ENCODE peak calls at places on chromosomes 3 and 15, in seven cellular contexts. B, G, F, U, S, L and E are unnamed samples. For H3K4me1, the result is how much of the 10 kb centered on the place peaks cover.

GRCh38 chr3:170356596-170357175 is 829 bp upstream of the SKIL start:
- DNase-seq in L (no peak), U (peak), B (no peak), F (no peak), G (peak), S (peak), E (peak)

GRCh38 chr3:99638244-99638948 is at the start of gene COL8A1:
- DNase-seq in S (no peak), L (no peak), G (no peak), B (no peak), U (no peak), F (no peak), E (no peak)

GRCh38 chr3:45583021-45583851 is 11.3 kb upstream of the LIMD1 start:
- DNase-seq in S (no peak), U (no peak), B (peak), G (peak), F (no peak), L (no peak), E (no peak)

GRCh38 chr3:169667380-169667671 is 3.8 kb upstream of the MECOM start:
- DNase-seq in U (no peak), L (no peak), S (no peak), F (no peak), B (peak), G (no peak), E (no peak)

GRCh38 chr3:180341516-180341915 is 260.4 kb upstream of the TTC14 start:
- DNase-seq in S (no peak), B (no peak), G (no peak), L (no peak), U (no peak), F (no peak), E (no peak)

GRCh38 chr3:158522737-158523136 is 48.3 kb upstream of the MLF1 start:
- DNase-seq in G (no peak), B (no peak), F (no peak), S (no peak), U (no peak), L (no peak), E (no peak)

GRCh38 chr3:132394334-132394733 is 23.0 kb upstream of the DNAJC13 start:
- DNase-seq in G (no peak), L (no peak), F (no peak), B (peak), S (no peak), U (no peak), E (no peak)

GRCh38 chr3:139935071-139935865 is at the start of gene CLSTN2:
- DNase-seq in B (peak), S (no peak), L (no peak), U (no peak), G (no peak), F (no peak), E (peak)

GRCh38 chr3:47617061-47618010 is 38.7 kb upstream of the CSPG5 start:
- DNase-seq in U (no peak), S (no peak), G (peak), L (no peak), F (no peak), B (no peak), E (no peak)

GRCh38 chr3:9809615-9810356 is at the start of gene TTLL3:
- DNase-seq in G (no peak), F (no peak), B (peak), L (no peak), U (no peak), S (no peak), E (no peak)

GRCh38 chr15:67409175-67409574 is 111.8 kb upstream of the C15orf61 start:
- DNase-seq in B (no peak), G (no peak), L (no peak), F (no peak), S (no peak), U (peak), E (no peak)

GRCh38 chr3:13217736-13218540 is 144.7 kb upstream of the IQSEC1 start:
- DNase-seq in L (no peak), F (peak), U (no peak), S (peak), B (no peak), G (peak), E (peak)

GRCh38 chr15:67124111-67124510 is 58.7 kb downstream of the SMAD3 start:
- DNase-seq in B (no peak), S (no peak), L (no peak), U (no peak), G (no peak), F (no peak), E (no peak)

GRCh38 chr3:149307435-149307783 is 26.0 kb downstream of the TM4SF18 start:
- DNase-seq in U (no peak), L (no peak), B (no peak), S (no peak), F (no peak), G (no peak), E (no peak)

GRCh38 chr3:100407164-100407563 is 5.8 kb downstream of the LNP1 start:
- DNase-seq in L (no peak), G (no peak), B (no peak), F (no peak), S (no peak), U (no peak), E (no peak)

GRCh38 chr3:188832961-188833615 is 338.7 kb upstream of the TPRG1 start:
- DNase-seq in U (no peak), S (no peak), L (no peak), B (no peak), G (no peak), F (no peak), E (no peak)

GRCh38 chr3:100463002-100463401 is 29.4 kb upstream of the TMEM45A start:
- DNase-seq in F (peak), L (peak), S (no peak), B (peak), U (peak), G (peak), E (no peak)

GRCh38 chr3:51617597-51617996 is 53.5 kb upstream of the TEX264 start:
- DNase-seq in F (no peak), U (no peak), G (no peak), L (no peak), S (no peak), B (no peak), E (no peak)

GRCh38 chr3:197749315-197749600 is 425 bp upstream of the FYTTD1 start:
- DNase-seq in G (no peak), F (peak), U (peak), B (peak), S (no peak), L (no peak), E (no peak)

GRCh38 chr3:484302-484701 is 287.7 kb downstream of the CHL1 start:
- DNase-seq in L (no peak), S (no peak), B (no peak), U (no peak), G (no peak), F (no peak), E (no peak)

GRCh38 chr3:197522881-197523342 is 32.9 kb downstream of the BDH1 start:
- DNase-seq in B (no peak), F (no peak), G (no peak), S (no peak), L (no peak), U (no peak), E (no peak)

GRCh38 chr3:9715764-9716437 is 12.3 kb downstream of the CPNE9 start:
- DNase-seq in G (peak), B (no peak), U (peak), L (no peak), F (peak), S (no peak), E (no peak)

GRCh38 chr3:101556064-101556463 is 5.6 kb upstream of the TRMT10C start:
- DNase-seq in L (no peak), G (no peak), U (no peak), F (no peak), S (no peak), B (no peak), E (no peak)

GRCh38 chr15:89017370-89018066 is 70.7 kb upstream of the ABHD2 start:
- DNase-seq in U (peak), B (peak), G (peak), L (peak), F (peak), S (peak), E (peak)

GRCh38 chr3:99286266-99286845 is 352.0 kb upstream of the COL8A1 start:
- DNase-seq in F (peak), G (no peak), S (no peak), L (no peak), U (no peak), B (no peak), E (no peak)

GRCh38 chr15:63487076-63487757 is 17.2 kb upstream of the USP3 start:
- DNase-seq in F (peak), G (peak), U (peak), L (no peak), S (peak), B (peak), E (no peak)

DNA sequence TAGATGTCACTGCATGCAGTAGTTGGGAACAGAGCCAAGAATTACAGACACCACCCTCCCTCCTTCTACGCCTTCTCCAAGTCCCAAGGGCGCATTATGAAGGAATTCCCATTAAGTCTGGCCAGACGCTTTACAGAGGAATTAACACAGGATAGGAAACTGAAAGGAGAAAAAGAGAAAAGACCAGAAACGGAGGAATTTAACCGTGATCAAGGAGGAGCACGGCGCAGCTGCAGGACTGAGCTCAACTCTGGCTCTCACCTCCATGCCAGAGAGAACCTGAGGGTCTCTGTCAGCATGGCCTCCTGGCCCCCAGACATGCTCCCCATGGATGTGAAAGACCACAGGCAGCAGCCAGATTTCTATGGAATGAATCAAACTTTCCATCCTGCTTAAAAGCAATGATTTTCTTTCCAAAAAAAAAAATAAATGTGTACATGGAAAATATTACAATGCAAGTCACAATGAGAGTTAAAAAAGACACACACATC is 13.7 kb downstream of the ATP10A start:
- DNase-seq in L (no peak), G (no peak), B (peak), S (no peak), F (no peak), U (no peak), E (no peak)
- TF ChIP-seq YY1 in L (no peak), G (no peak), B (no peak), S (no peak), F (no peak), U (no peak), E (no peak)

DNA sequence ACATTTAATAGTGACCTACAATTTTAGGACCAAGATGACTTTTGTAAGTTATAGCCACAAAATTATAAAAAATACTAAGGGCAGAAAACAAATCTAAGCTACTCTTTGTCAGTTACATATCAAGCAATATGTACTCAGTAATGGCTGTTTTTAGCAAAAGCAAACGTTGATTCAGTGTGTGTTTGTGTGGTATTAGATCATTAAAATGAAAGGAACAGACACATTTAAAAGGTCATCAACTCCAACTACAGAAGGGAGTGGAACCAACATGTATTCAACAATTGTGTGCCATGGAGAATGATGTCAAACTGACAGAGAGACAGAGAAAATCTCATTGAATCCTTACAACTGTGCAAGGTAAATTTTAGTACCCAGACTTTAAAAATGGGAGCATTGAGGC is 268.8 kb upstream of the STT3B start:
- DNase-seq in U (no peak), S (no peak), G (peak), L (no peak), B (no peak), F (no peak), E (no peak)
- H3K9ac ChIP-seq in U (no peak), S (no peak), G (no peak), L (no peak), B (no peak), F (no peak), E (no peak)

GRCh38 chr3:16513141-16514020 is at the start of gene RFTN1:
- DNase-seq in L (no peak), F (no peak), G (no peak), U (no peak), B (peak), S (no peak), E (no peak)
- H3K4me1 ChIP-seq in L (under half), F (under half), G (under half), U (under half), B (under half), S (under half), E (under half)

GRCh38 chr3:186365202-186365974 is 3.4 kb upstream of the DGKG start:
- DNase-seq in B (no peak), U (no peak), F (no peak), G (no peak), L (no peak), S (no peak), E (no peak)
- TF ChIP-seq YY1 in B (no peak), U (no peak), F (no peak), G (no peak), L (no peak), S (no peak), E (no peak)

DNA sequence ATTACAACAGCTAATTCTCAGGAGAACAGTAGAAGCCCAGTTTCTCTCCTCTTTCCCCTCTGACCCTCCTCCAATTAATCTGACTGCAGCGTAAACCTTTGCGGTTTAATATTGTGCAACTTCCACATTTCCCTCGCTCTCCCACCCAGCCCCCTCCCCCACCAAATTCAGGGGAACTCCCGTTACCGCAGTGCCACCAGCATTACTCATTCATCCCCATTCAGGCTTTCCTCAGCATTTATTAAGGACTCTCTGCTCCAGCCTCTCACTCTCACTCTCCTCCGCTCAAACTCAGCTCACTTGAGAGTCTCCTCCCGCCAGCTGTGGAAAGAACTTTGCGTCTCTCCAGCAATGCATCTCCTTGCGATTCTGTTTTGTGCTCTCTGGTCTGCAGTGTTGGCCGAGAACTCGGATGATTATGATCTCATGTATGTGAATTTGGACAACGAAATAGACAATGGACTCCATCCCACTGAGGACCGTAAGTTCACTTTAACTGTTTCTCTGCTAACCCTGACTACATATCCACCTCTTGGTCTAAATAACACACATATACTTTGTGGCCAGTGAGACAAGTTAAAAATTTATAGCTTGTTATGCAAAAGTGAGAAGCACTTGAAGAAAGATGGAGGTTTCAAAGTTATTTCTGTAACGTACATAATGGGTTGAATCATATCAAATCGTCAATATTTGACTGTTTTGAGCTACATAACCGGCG is at the start of gene PTX3:
- DNase-seq in F (no peak), G (no peak), L (no peak), S (no peak), B (peak), U (no peak), E (peak)
- H3K9ac ChIP-seq in F (no peak), G (no peak), L (no peak), S (peak), B (peak), U (peak), E (peak)

DNA sequence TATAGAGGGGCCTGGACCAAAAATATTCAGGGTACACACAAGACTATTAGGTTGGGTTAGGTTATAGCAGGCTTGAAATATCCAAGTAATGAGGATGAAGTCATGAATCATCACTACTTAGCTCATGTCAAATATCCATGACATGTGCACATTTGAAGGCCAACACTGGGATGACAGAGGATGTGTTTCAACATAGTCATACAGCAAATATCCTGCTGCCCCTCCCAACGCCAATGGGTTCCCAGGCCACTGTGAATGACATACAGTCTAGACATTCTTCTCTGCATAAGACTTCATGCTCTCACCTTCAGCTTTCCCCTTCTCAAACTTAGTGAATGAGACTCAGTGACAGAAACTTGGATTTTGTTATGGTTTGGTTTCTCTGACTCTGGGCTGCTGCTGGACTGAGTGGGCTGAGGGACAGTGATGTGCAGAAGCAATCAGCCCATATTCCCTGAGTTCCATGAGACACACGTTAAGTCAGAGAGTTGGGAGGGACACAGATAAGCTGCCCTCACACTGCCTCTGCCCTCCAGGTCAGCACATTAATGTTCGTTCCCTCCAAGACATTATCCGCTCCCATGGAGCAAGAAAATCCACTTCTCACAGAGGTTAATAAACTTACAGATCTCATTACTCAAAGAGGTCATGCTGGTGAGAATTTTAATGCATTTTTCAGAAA is 15.4 kb downstream of the HOMER2 start:
- DNase-seq in F (no peak), B (no peak), G (peak), S (no peak), L (no peak), U (no peak), E (no peak)
- H3K4me1 ChIP-seq in F (under half), B (under half), G (under half), S (under half), L (under half), U (under half), E (under half)

GRCh38 chr3:130933801-130934345 is 40.0 kb downstream of the ATP2C1 start:
- DNase-seq in B (no peak), F (no peak), G (no peak), L (no peak), U (no peak), S (no peak), E (no peak)
- TF ChIP-seq YY1 in B (no peak), F (no peak), G (no peak), L (no peak), U (no peak), S (no peak), E (no peak)

GRCh38 chr15:51760805-51761204 is 9.4 kb downstream of the TMOD2 start:
- DNase-seq in S (no peak), F (no peak), L (no peak), G (no peak), B (no peak), U (no peak), E (no peak)

GRCh38 chr15:51756482-51756881 is 5.1 kb downstream of the TMOD2 start:
- DNase-seq in G (no peak), B (no peak), S (no peak), F (no peak), L (no peak), U (no peak), E (no peak)

GRCh38 chr15:51759557-51760070 is 8.2 kb downstream of the TMOD2 start:
- DNase-seq in B (no peak), L (no peak), F (no peak), G (peak), S (no peak), U (peak), E (no peak)

GRCh38 chr15:51757463-51757862 is 6.1 kb downstream of the TMOD2 start:
- DNase-seq in B (no peak), U (no peak), G (no peak), L (no peak), F (no peak), S (no peak), E (no peak)

GRCh38 chr15:51758645-51759044 is 7.2 kb downstream of the TMOD2 start:
- DNase-seq in G (no peak), F (no peak), L (no peak), B (peak), U (no peak), S (no peak), E (no peak)
- H3K9ac ChIP-seq in G (no peak), F (no peak), L (no peak), B (no peak), U (peak), S (no peak), E (no peak)

DNA sequence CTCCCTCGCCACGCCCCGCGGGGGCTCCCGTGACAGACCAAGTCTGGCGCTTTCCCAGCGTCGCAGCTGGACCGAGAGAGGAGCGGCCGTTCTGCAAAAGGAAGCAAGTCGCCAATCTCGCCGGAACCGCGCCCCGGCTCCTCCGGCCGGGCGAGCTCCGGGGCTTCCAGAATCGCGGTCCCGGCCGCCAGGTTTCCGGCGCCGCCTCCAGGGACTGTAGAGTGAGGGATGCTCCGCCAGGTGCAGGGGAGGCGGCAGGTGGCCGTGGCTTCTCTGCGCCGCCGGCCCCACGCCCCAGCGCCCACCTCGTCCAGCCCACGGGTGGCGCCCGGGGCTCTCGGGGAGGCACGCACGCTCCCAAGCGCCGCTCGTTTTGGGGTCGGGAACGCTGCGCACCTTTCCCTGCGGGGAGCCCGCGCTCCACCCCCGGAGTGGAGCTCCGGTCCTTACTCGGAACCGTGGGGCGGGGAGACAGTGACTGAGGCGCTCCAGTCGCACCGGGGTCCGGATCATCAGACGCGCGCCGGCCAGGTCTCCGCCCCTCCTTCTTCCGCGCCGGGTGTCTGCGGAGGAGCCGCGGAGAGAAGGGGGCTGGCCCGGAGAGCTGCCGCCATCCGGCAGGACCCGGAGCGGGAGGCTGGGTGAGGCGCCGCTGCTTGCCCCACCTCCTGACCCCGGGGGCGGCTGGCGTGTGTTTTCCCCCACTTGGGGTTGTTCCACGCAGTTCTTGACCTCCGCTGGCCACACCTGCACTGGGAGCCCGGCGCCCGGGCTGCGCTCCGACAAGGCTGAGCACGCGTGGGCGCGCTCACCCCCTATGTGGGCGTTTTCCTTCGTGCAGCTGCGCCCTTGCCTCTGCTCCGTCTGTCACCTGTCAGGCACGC is at the start of gene MCF2L2:
- DNase-seq in U (peak), L (no peak), F (peak), B (peak), G (no peak), S (no peak), E (no peak)
- H3K4me1 ChIP-seq in U (under half), L (under half), F (under half), B (under half), G (under half), S (under half), E (under half)